ENCODE peak calls at places on chromosomes 6 and 20, in six cellular contexts. J, Z, X, L, G and D are unnamed samples.

GRCh38 chr6:131960371-131961133 is 9.4 kb upstream of the CCN2 start:
- DNase-seq in J (no peak), Z (no peak), G (no peak), X (no peak), L (no peak), D (no peak)

GRCh38 chr20:11738852-11739251 is 178.8 kb upstream of the BTBD3 start:
- DNase-seq in Z (no peak), G (no peak), X (no peak), L (no peak), J (no peak), D (no peak)

GRCh38 chr6:169828176-169828575 is 76.8 kb downstream of the ERMARD start:
- DNase-seq in L (no peak), X (peak; percentile 8), J (no peak), G (no peak), Z (no peak), D (no peak)

GRCh38 chr6:27312146-27312949 is at the start of gene POM121L2:
- DNase-seq in J (peak; percentile 59), G (no peak), X (peak; percentile 69), Z (peak; percentile 80), L (peak; percentile 26), D (peak; percentile 71)

GRCh38 chr20:20276806-20277530 is 90.9 kb upstream of the INSM1 start:
- DNase-seq in Z (no peak), G (no peak), X (no peak), J (no peak), L (no peak), D (no peak)

GRCh38 chr6:22926613-22927348 is 357.4 kb downstream of the HDGFL1 start:
- DNase-seq in L (no peak), X (no peak), J (no peak), Z (no peak), G (no peak), D (no peak)

GRCh38 chr6:36769676-36770499 is 69.4 kb downstream of the CPNE5 start:
- DNase-seq in G (no peak), L (no peak), Z (no peak), J (no peak), X (no peak), D (no peak)

GRCh38 chr6:147366290-147366689 is 142.2 kb upstream of the SAMD5 start:
- DNase-seq in L (no peak), J (no peak), X (no peak), Z (no peak), G (no peak), D (no peak)

GRCh38 chr6:100296810-100297544 is 167.7 kb downstream of the SIM1 start:
- DNase-seq in X (no peak), G (peak; percentile 82), J (peak; percentile 67), Z (no peak), L (no peak), D (no peak)

GRCh38 chr20:21344216-21344615 is 41.1 kb downstream of the XRN2 start:
- DNase-seq in Z (no peak), G (no peak), J (no peak), X (no peak), L (no peak), D (no peak)

GRCh38 chr6:32852018-32852843 is 1.3 kb downstream of the TAP1 start:
- DNase-seq in J (no peak), Z (peak; percentile 68), L (no peak), G (no peak), X (no peak), D (no peak)

GRCh38 chr6:43952746-43953145 is 174.5 kb downstream of the MRPL14 start:
- DNase-seq in Z (no peak), X (no peak), G (no peak), L (no peak), J (no peak), D (peak; percentile 35)

GRCh38 chr20:16944753-16945152 is 196.6 kb downstream of the OTOR start:
- DNase-seq in X (no peak), L (no peak), Z (no peak), G (no peak), J (no peak), D (no peak)

GRCh38 chr6:3913958-3914337 is 64.8 kb downstream of the FAM50B start:
- DNase-seq in X (no peak), J (no peak), Z (no peak), G (no peak), L (no peak), D (no peak)

GRCh38 chr6:10852281-10852965 is 14.1 kb upstream of the MAK start:
- DNase-seq in X (no peak), L (no peak), J (no peak), G (no peak), Z (no peak), D (no peak)

GRCh38 chr6:158517581-158517980 is 42.3 kb upstream of the TMEM181 start:
- DNase-seq in X (no peak), J (peak; percentile 14), G (no peak), Z (no peak), L (no peak), D (no peak)

GRCh38 chr6:54198134-54198533 is 86.9 kb downstream of the MLIP start:
- DNase-seq in Z (no peak), L (no peak), X (no peak), G (peak; percentile 38), J (no peak), D (no peak)

GRCh38 chr6:5968817-5969726 is 37.7 kb downstream of the NRN1 start:
- DNase-seq in X (no peak), G (no peak), L (no peak), J (peak; percentile 20), Z (peak; percentile 19), D (peak; percentile 77)

GRCh38 chr20:62772994-62773858 is 23.0 kb upstream of the MRGBP start:
- DNase-seq in Z (no peak), G (peak; percentile 80), L (no peak), J (no peak), X (no peak), D (no peak)

GRCh38 chr6:135268263-135268662 is 87.2 kb downstream of the MYB start:
- DNase-seq in X (no peak), L (no peak), J (no peak), Z (no peak), G (no peak), D (no peak)

GRCh38 chr6:19866199-19866872 is 29.2 kb downstream of the ID4 start:
- DNase-seq in X (no peak), G (no peak), J (no peak), L (no peak), Z (no peak), D (no peak)

GRCh38 chr6:24856954-24857670 is 58.4 kb upstream of the ARMH2 start:
- DNase-seq in G (no peak), J (no peak), L (no peak), X (no peak), Z (no peak), D (no peak)

GRCh38 chr20:4100679-4101078 is 85.3 kb upstream of the RNF24 start:
- DNase-seq in L (no peak), X (no peak), Z (no peak), G (no peak), J (no peak), D (no peak)

GRCh38 chr6:2266845-2267244 is 21.4 kb upstream of the GMDS start:
- DNase-seq in J (no peak), X (no peak), G (no peak), L (no peak), Z (no peak), D (no peak)

GRCh38 chr6:96899019-96899418 is 1.3 kb upstream of the NDUFAF4 start:
- DNase-seq in X (no peak), J (peak; percentile 44), L (no peak), Z (peak; percentile 23), G (no peak), D (peak; percentile 14)

GRCh38 chr20:62120990-62121775 is 1.1 kb upstream of the LSM14B start:
- DNase-seq in X (no peak), J (no peak), L (no peak), Z (peak; percentile 66), G (no peak), D (no peak)

GRCh38 chr6:166006593-166007301 is 160.9 kb downstream of the TBXT start:
- DNase-seq in G (no peak), Z (no peak), L (no peak), X (no peak), J (peak; percentile 64), D (no peak)

GRCh38 chr6:105075210-105075609 is 104.6 kb downstream of the POPDC3 start:
- DNase-seq in Z (no peak), G (no peak), J (no peak), L (no peak), X (no peak), D (no peak)

GRCh38 chr6:14129572-14129971 is 12.0 kb downstream of the CD83 start:
- DNase-seq in L (no peak), X (peak; percentile 25), G (no peak), J (peak; percentile 70), Z (peak; percentile 60), D (peak; percentile 61)

GRCh38 chr20:3763691-3764601 is 3.6 kb downstream of the ADISSP start:
- DNase-seq in L (no peak), J (no peak), X (no peak), G (no peak), Z (no peak), D (no peak)

GRCh38 chr6:139308284-139308916 is 16.6 kb upstream of the TXLNB start:
- DNase-seq in X (no peak), J (peak; percentile 7), L (no peak), Z (no peak), G (no peak), D (no peak)

GRCh38 chr6:136037246-136037884 is 185.9 kb downstream of the PDE7B start:
- DNase-seq in Z (no peak), G (no peak), L (no peak), X (no peak), J (no peak), D (no peak)